ENCODE peak calls at places on chromosome 12, in eight cellular contexts. T, D, M, J, K, W, S and B are unnamed samples.

GRCh38 chr12:119869720-119870119 is 7.4 kb downstream of the CIT start:
- DNase-seq in K (no peak), S (peak; percentile 26), M (no peak), W (no peak), J (peak; percentile 91), T (no peak), D (peak; percentile 87), B (no peak)

GRCh38 chr12:15527201-15527782 is 205.0 kb downstream of the PTPRO start:
- DNase-seq in T (no peak), K (no peak), J (no peak), S (no peak), M (no peak), D (no peak), W (no peak), B (no peak)

GRCh38 chr12:118645219-118645618 is 268.9 kb downstream of the SUDS3 start:
- DNase-seq in D (no peak), M (no peak), T (no peak), S (no peak), W (no peak), K (peak; percentile 18), J (peak; percentile 1), B (no peak)

GRCh38 chr12:111785651-111786050 is 18.9 kb downstream of the ALDH2 start:
- DNase-seq in W (no peak), J (no peak), D (no peak), S (no peak), M (no peak), T (no peak), K (no peak), B (no peak)

GRCh38 chr12:124640096-124640495 is 72.7 kb upstream of the NCOR2 start:
- DNase-seq in M (no peak), D (peak; percentile 64), W (no peak), K (no peak), T (no peak), S (no peak), J (no peak), B (no peak)

GRCh38 chr12:121196902-121197301 is 13.0 kb upstream of the P2RX4 start:
- DNase-seq in S (no peak), J (no peak), K (peak; percentile 22), D (no peak), M (no peak), W (no peak), T (no peak), B (no peak)

GRCh38 chr12:124709722-124710656 is 142.6 kb upstream of the NCOR2 start:
- DNase-seq in W (no peak), D (peak; percentile 68), K (no peak), S (no peak), T (no peak), J (no peak), M (no peak), B (no peak)

GRCh38 chr12:28963554-28963953 is 185.5 kb upstream of the FAR2 start:
- DNase-seq in T (no peak), D (no peak), J (no peak), S (no peak), M (no peak), K (no peak), W (no peak), B (no peak)

GRCh38 chr12:124273630-124274029 is 21.3 kb upstream of the RFLNA start:
- DNase-seq in D (peak; percentile 59), T (peak; percentile 29), K (no peak), J (peak; percentile 75), W (peak; percentile 61), M (no peak), S (no peak), B (no peak)